ENCODE peak calls at places on chromosomes 3 and 15, in four cellular contexts. S is GM12878, Z is HepG2, N is H1. O is an unnamed sample. For H3K36me3, the result is how much of the 10 kb centered on the place peaks cover.

GRCh38 chr3:197598404-197598980 is 42.7 kb upstream of the BDH1 start:
- DNase-seq in S (no peak), Z (no peak), N (no peak), O (no peak)

GRCh38 chr3:191361456-191361855 is 31.1 kb upstream of the UTS2B start:
- DNase-seq in S (no peak), Z (no peak), N (no peak), O (no peak)

GRCh38 chr3:169110633-169111032 is 552.9 kb downstream of the MECOM start:
- DNase-seq in S (no peak), Z (no peak), N (no peak), O (no peak)

GRCh38 chr3:69739204-69740102 is at the start of gene MITF:
- DNase-seq in S (peak), Z (peak), N (peak), O (peak)

GRCh38 chr3:79317551-79318518 is 450.0 kb downstream of the ROBO1 start:
- DNase-seq in S (no peak), Z (peak), N (no peak), O (no peak)

GRCh38 chr3:11764931-11765363 is 81.7 kb downstream of the TAMM41 start:
- DNase-seq in S (no peak), Z (no peak), N (no peak), O (peak)

GRCh38 chr15:45377630-45378148 is 655 bp downstream of the GATM start:
- DNase-seq in S (no peak), Z (no peak), N (no peak), O (no peak)

GRCh38 chr15:94258246-94258645 is 26.9 kb downstream of the MCTP2 start:
- DNase-seq in S (no peak), Z (no peak), N (no peak), O (no peak)

GRCh38 chr3:52222319-52223221 is 2.9 kb downstream of the TLR9 start:
- DNase-seq in S (no peak), Z (no peak), N (no peak), O (no peak)

GRCh38 chr3:102156426-102156825 is 278.4 kb upstream of the ZPLD1 start:
- DNase-seq in S (no peak), Z (no peak), N (no peak), O (no peak)

GRCh38 chr15:89371145-89372044 is 36.8 kb upstream of the POLG start:
- DNase-seq in S (no peak), Z (no peak), N (no peak), O (no peak)

GRCh38 chr3:57127849-57128566 is 37.1 kb downstream of the IL17RD start:
- DNase-seq in S (no peak), Z (no peak), N (no peak), O (no peak)

GRCh38 chr3:106533097-106533496 is 664.3 kb upstream of the CBLB start:
- DNase-seq in S (no peak), Z (no peak), N (no peak), O (no peak)

GRCh38 chr3:49346797-49347251 is 7.0 kb upstream of the USP4 start:
- DNase-seq in S (no peak), Z (no peak), N (no peak), O (no peak)

GRCh38 chr3:72245183-72245811 is 460.3 kb upstream of the PROK2 start:
- DNase-seq in S (no peak), Z (no peak), N (no peak), O (no peak)

GRCh38 chr3:127035672-127036071 is 52.8 kb downstream of the PLXNA1 start:
- DNase-seq in S (no peak), Z (no peak), N (no peak), O (peak)

GRCh38 chr15:79943820-79944219 is 27.2 kb downstream of the BCL2A1 start:
- DNase-seq in S (no peak), Z (no peak), N (no peak), O (no peak)

GRCh38 chr3:196501316-196502064 is 2.1 kb downstream of the RNF168 start:
- DNase-seq in S (no peak), Z (no peak), N (no peak), O (no peak)

GRCh38 chr15:68553594-68553993 is 25.2 kb upstream of the CORO2B start:
- DNase-seq in S (no peak), Z (no peak), N (no peak), O (no peak)

GRCh38 chr3:169085827-169086226 is 577.7 kb downstream of the MECOM start:
- DNase-seq in S (no peak), Z (no peak), N (no peak), O (no peak)

GRCh38 chr3:33537135-33537534 is 96.9 kb upstream of the UBP1 start:
- DNase-seq in S (no peak), Z (no peak), N (no peak), O (no peak)
- TF ChIP-seq ZNF274 in S (no peak), Z (no peak), N (no peak), O (no peak)

GRCh38 chr15:41416742-41417417 is at the start of gene RTF1:
- DNase-seq in S (peak), Z (peak), N (peak), O (peak)
- H3K4me2 ChIP-seq in S (peak), Z (peak), N (peak), O (peak)

DNA sequence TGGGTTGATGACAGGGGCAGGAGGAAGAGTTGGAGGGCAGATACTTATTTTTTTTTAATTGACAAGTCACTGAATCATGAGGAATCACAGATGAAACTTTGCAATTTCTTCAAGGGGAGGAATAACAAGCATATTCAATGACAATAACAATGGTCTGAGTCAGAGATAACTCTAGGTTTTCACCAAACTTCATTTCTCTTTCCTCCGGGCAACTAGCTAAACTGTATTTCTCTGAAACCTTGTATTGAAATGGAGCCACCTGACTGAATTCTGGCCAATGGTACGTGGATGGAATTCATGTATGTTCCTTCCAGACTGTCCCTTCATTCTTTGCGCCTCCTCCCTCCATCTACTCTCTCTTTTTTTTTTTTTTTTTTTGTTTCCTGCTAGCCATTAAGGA is 495.3 kb downstream of the OTOL1 start:
- DNase-seq in S (no peak), Z (no peak), N (no peak), O (no peak)
- H3K36me3 ChIP-seq in S (under half), Z (under half), N (under half), O (under half)

GRCh38 chr3:13276438-13277129 is 143.5 kb downstream of the NUP210 start:
- DNase-seq in S (no peak), Z (no peak), N (no peak), O (no peak)

GRCh38 chr3:13277130-13277783 is 142.9 kb downstream of the NUP210 start:
- DNase-seq in S (no peak), Z (no peak), N (no peak), O (no peak)

GRCh38 chr3:13279532-13279910 is 140.6 kb downstream of the NUP210 start:
- DNase-seq in S (no peak), Z (no peak), N (no peak), O (no peak)

GRCh38 chr3:13278783-13279531 is 141.2 kb downstream of the NUP210 start:
- DNase-seq in S (no peak), Z (no peak), N (no peak), O (no peak)

DNA sequence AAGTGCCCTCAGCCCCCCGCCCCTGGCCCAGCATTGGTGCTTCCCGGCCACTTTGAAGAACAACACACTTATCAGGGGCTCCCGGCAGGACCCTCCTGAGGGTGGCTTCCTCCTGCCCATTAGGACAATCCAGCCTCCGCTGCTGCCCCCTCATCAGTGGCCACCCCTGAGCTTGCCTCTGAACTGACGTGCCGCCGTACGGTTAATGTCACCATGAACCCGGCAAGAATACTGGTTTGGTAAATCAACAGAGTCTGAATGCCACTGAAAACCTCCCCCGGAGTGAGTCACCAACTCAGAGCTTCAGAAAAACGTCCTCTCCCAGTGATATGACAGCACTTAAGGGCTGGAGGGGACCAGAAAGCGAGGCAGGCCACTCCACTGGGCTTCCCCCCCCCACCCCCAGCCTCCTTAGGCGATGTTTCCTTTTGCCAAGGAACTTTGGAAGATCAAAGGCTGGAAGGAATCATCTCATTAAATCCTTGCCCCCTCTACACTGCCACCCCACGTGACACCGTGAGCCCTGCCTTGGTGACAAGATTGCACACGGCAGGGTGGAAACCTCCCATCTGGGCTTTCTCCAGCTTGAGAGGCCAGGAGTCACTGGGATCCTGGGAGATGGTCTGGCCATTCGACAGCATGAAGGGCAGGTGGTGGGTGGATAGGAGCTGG is 142.1 kb downstream of the NUP210 start:
- DNase-seq in S (no peak), Z (no peak), N (no peak), O (no peak)
- TF ChIP-seq ZNF274 in S (no peak), Z (no peak), N (no peak), O (no peak)

GRCh38 chr3:111594781-111595180 is 365 bp downstream of the ZBED2 start:
- DNase-seq in S (no peak), Z (no peak), N (no peak), O (no peak)

GRCh38 chr3:111596328-111596727 is 1.2 kb upstream of the ZBED2 start:
- DNase-seq in S (no peak), Z (no peak), N (no peak), O (no peak)

GRCh38 chr3:111595239-111595638 is at the start of gene ZBED2:
- DNase-seq in S (no peak), Z (no peak), N (no peak), O (no peak)

GRCh38 chr3:111598552-111598951 is 3.4 kb upstream of the ZBED2 start:
- DNase-seq in S (no peak), Z (no peak), N (no peak), O (no peak)

DNA sequence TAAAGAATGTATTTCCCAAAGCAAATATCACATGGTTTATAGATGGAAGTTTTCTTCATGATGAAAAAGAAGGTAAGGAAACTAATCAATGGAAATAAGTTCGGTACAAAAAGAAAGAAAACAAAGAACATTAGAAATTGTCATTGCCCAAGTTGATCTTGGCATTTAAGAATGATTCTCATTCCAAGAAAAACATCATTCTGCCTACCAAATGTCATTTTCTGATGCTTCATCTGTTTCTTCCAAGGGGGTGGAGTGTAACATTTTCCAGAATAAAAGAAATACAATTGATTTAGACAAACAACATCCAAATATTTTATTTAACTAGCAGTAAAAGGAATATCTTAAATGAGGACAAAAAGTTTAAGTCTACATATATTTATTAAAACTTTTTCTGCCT is 3.0 kb upstream of the ZBED2 start:
- DNase-seq in S (no peak), Z (no peak), N (no peak), O (no peak)
- H3K4me2 ChIP-seq in S (no peak), Z (no peak), N (no peak), O (no peak)

GRCh38 chr3:10136426-10137005 is 5.1 kb upstream of the VHL start:
- DNase-seq in S (no peak), Z (no peak), N (no peak), O (no peak)
- H3K36me3 ChIP-seq in S (under half), Z (under half), N (under half), O (under half)

O was measured in HCT116.